ENCODE peak calls at places on chromosomes 7 and 10, in nine cellular contexts. One of them, this sample, is unnamed. For H3K4me1 and H3K36me3, the result is how much of the 10 kb centered on the place peaks cover.

GRCh38 chr7:31476073-31476745 is 37.7 kb upstream of the ITPRID1 start:
- DNase-seq in PC-9: no peak
- DNase-seq in adrenal gland: no peak
- DNase-seq in cardiac muscle cell: no peak
- DNase-seq in spleen: no peak
- DNase-seq in upper lobe of right lung: no peak
- DNase-seq in neural progenitor cell: no peak
- DNase-seq in thyroid gland: no peak
- DNase-seq in left ventricle myocardium inferior: no peak
- DNase-seq in this sample: no peak

GRCh38 chr10:46223626-46224413 is 63.0 kb upstream of the ANTXRL start:
- DNase-seq in cardiac muscle cell: no peak
- DNase-seq in left ventricle myocardium inferior: no peak
- DNase-seq in adrenal gland: no peak
- DNase-seq in PC-9: no peak
- DNase-seq in neural progenitor cell: no peak
- DNase-seq in thyroid gland: no peak
- DNase-seq in upper lobe of right lung: peak
- DNase-seq in spleen: peak
- DNase-seq in this sample: no peak

GRCh38 chr10:131845505-131846223 is 55.1 kb upstream of the PPP2R2D start:
- DNase-seq in upper lobe of right lung: peak
- DNase-seq in thyroid gland: no peak
- DNase-seq in PC-9: no peak
- DNase-seq in neural progenitor cell: no peak
- DNase-seq in cardiac muscle cell: no peak
- DNase-seq in adrenal gland: no peak
- DNase-seq in left ventricle myocardium inferior: no peak
- DNase-seq in spleen: peak
- DNase-seq in this sample: no peak

GRCh38 chr7:114711244-114711643 is 210.7 kb upstream of the MDFIC start:
- DNase-seq in spleen: no peak
- DNase-seq in neural progenitor cell: no peak
- DNase-seq in left ventricle myocardium inferior: no peak
- DNase-seq in adrenal gland: no peak
- DNase-seq in PC-9: peak
- DNase-seq in cardiac muscle cell: no peak
- DNase-seq in upper lobe of right lung: no peak
- DNase-seq in thyroid gland: no peak
- DNase-seq in this sample: no peak

GRCh38 chr7:5709347-5709950 is 72.0 kb downstream of the RNF216 start:
- DNase-seq in cardiac muscle cell: no peak
- DNase-seq in neural progenitor cell: no peak
- DNase-seq in adrenal gland: no peak
- DNase-seq in spleen: no peak
- DNase-seq in upper lobe of right lung: no peak
- DNase-seq in PC-9: no peak
- DNase-seq in left ventricle myocardium inferior: no peak
- DNase-seq in thyroid gland: no peak
- DNase-seq in this sample: no peak

GRCh38 chr10:75982611-75983369 is 551.4 kb downstream of the LRMDA start:
- DNase-seq in adrenal gland: peak
- DNase-seq in thyroid gland: peak
- DNase-seq in PC-9: no peak
- DNase-seq in left ventricle myocardium inferior: no peak
- DNase-seq in spleen: no peak
- DNase-seq in cardiac muscle cell: peak
- DNase-seq in upper lobe of right lung: no peak
- DNase-seq in neural progenitor cell: no peak
- DNase-seq in this sample: peak

GRCh38 chr7:31648288-31648687 is 38.7 kb upstream of the PPP1R17 start:
- DNase-seq in spleen: no peak
- DNase-seq in PC-9: no peak
- DNase-seq in neural progenitor cell: peak
- DNase-seq in upper lobe of right lung: no peak
- DNase-seq in cardiac muscle cell: peak
- DNase-seq in thyroid gland: no peak
- DNase-seq in left ventricle myocardium inferior: no peak
- DNase-seq in adrenal gland: no peak
- DNase-seq in this sample: no peak

GRCh38 chr10:58950618-58951017 is 225.8 kb upstream of the PHYHIPL start:
- DNase-seq in spleen: no peak
- DNase-seq in neural progenitor cell: no peak
- DNase-seq in thyroid gland: no peak
- DNase-seq in left ventricle myocardium inferior: no peak
- DNase-seq in PC-9: no peak
- DNase-seq in cardiac muscle cell: no peak
- DNase-seq in upper lobe of right lung: no peak
- DNase-seq in adrenal gland: no peak
- DNase-seq in this sample: no peak

GRCh38 chr10:14389981-14390590 is 59.4 kb upstream of the FRMD4A start:
- DNase-seq in left ventricle myocardium inferior: no peak
- DNase-seq in upper lobe of right lung: no peak
- DNase-seq in neural progenitor cell: no peak
- DNase-seq in PC-9: no peak
- DNase-seq in thyroid gland: no peak
- DNase-seq in spleen: no peak
- DNase-seq in adrenal gland: no peak
- DNase-seq in cardiac muscle cell: no peak
- DNase-seq in this sample: no peak

GRCh38 chr10:127910464-127910770 is 3.5 kb downstream of the PTPRE start:
- DNase-seq in left ventricle myocardium inferior: no peak
- DNase-seq in adrenal gland: peak
- DNase-seq in thyroid gland: no peak
- DNase-seq in PC-9: no peak
- DNase-seq in upper lobe of right lung: no peak
- DNase-seq in neural progenitor cell: no peak
- DNase-seq in cardiac muscle cell: no peak
- DNase-seq in spleen: no peak
- DNase-seq in this sample: no peak

GRCh38 chr10:100895346-100895745 is 17.4 kb upstream of the SLF2 start:
- DNase-seq in upper lobe of right lung: no peak
- DNase-seq in left ventricle myocardium inferior: no peak
- DNase-seq in neural progenitor cell: no peak
- DNase-seq in adrenal gland: no peak
- DNase-seq in cardiac muscle cell: no peak
- DNase-seq in thyroid gland: no peak
- DNase-seq in spleen: no peak
- DNase-seq in PC-9: no peak
- DNase-seq in this sample: no peak

GRCh38 chr7:155169498-155170065 is 99.5 kb downstream of the HTR5A start:
- DNase-seq in cardiac muscle cell: no peak
- DNase-seq in PC-9: no peak
- DNase-seq in left ventricle myocardium inferior: no peak
- DNase-seq in spleen: no peak
- DNase-seq in adrenal gland: no peak
- DNase-seq in neural progenitor cell: no peak
- DNase-seq in thyroid gland: no peak
- DNase-seq in upper lobe of right lung: peak
- DNase-seq in this sample: no peak

GRCh38 chr7:17206354-17206905 is 92.0 kb upstream of the AHR start:
- DNase-seq in neural progenitor cell: no peak
- DNase-seq in adrenal gland: no peak
- DNase-seq in upper lobe of right lung: no peak
- DNase-seq in PC-9: peak
- DNase-seq in left ventricle myocardium inferior: no peak
- DNase-seq in spleen: no peak
- DNase-seq in thyroid gland: no peak
- DNase-seq in cardiac muscle cell: no peak
- DNase-seq in this sample: no peak

GRCh38 chr7:136179829-136180721 is 202.9 kb upstream of the MTPN start:
- DNase-seq in upper lobe of right lung: no peak
- DNase-seq in spleen: no peak
- DNase-seq in cardiac muscle cell: no peak
- DNase-seq in neural progenitor cell: peak
- DNase-seq in PC-9: no peak
- DNase-seq in left ventricle myocardium inferior: no peak
- DNase-seq in adrenal gland: no peak
- DNase-seq in thyroid gland: no peak
- DNase-seq in this sample: no peak

GRCh38 chr7:43669286-43670081 is 59.8 kb downstream of the COA1 start:
- DNase-seq in upper lobe of right lung: no peak
- DNase-seq in left ventricle myocardium inferior: no peak
- DNase-seq in adrenal gland: no peak
- DNase-seq in thyroid gland: no peak
- DNase-seq in spleen: no peak
- DNase-seq in neural progenitor cell: no peak
- DNase-seq in PC-9: no peak
- DNase-seq in cardiac muscle cell: no peak
- DNase-seq in this sample: no peak

DNA sequence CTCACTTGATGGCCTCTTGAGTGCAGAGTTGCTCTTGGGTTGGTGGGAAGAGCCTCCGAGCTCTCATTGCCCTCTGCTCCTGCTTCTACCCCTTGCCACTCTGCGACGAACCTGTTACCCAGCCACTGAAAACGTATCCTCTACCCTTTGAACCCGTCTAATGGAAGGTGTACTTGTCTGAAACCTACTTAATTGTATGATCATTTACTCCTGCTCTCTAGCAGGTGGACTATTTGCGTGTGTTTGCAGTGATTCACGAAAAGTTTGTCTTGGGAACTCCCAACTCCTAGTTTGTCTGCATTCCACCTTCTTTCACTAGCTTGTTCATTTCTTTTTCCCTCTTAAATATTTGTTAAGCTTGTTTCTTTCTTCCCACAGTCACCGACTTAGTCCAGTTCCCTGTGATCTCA is 503 bp downstream of the CROT start:
- DNase-seq in left ventricle myocardium inferior: no peak
- DNase-seq in PC-9: peak
- DNase-seq in spleen: no peak
- DNase-seq in cardiac muscle cell: no peak
- DNase-seq in thyroid gland: peak
- DNase-seq in adrenal gland: no peak
- DNase-seq in neural progenitor cell: peak
- DNase-seq in upper lobe of right lung: no peak
- DNase-seq in this sample: no peak
- H3K27ac ChIP-seq in left ventricle myocardium inferior: peak
- H3K27ac ChIP-seq in PC-9: no peak
- H3K27ac ChIP-seq in spleen: peak
- H3K27ac ChIP-seq in cardiac muscle cell: peak
- H3K27ac ChIP-seq in thyroid gland: peak
- H3K27ac ChIP-seq in adrenal gland: peak
- H3K27ac ChIP-seq in neural progenitor cell: peak
- H3K27ac ChIP-seq in upper lobe of right lung: peak
- H3K27ac ChIP-seq in this sample: peak

DNA sequence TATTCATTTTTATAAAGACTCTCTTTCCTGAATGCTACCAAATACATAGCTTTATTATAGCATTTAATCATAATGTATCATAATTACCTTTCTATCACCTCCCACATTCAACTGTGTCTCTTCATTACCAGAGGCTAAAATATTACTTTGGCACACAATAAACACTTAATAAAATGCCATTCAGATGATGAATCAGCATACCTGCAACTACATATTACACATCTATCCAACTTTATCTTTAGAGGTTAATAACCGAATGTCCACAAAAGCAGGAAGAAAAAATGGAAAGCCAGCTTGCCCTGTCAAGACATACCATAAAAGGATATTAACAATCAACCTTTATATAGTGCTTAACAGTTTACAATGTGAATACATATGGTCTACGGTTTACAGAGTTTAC is 12.8 kb downstream of the CACUL1 start:
- DNase-seq in cardiac muscle cell: no peak
- DNase-seq in spleen: no peak
- DNase-seq in thyroid gland: no peak
- DNase-seq in left ventricle myocardium inferior: no peak
- DNase-seq in PC-9: peak
- DNase-seq in neural progenitor cell: no peak
- DNase-seq in upper lobe of right lung: no peak
- DNase-seq in adrenal gland: no peak
- DNase-seq in this sample: no peak
- H3K4me1 ChIP-seq in cardiac muscle cell: under half
- H3K4me1 ChIP-seq in spleen: half or more
- H3K4me1 ChIP-seq in thyroid gland: under half
- H3K4me1 ChIP-seq in left ventricle myocardium inferior: half or more
- H3K4me1 ChIP-seq in PC-9: under half
- H3K4me1 ChIP-seq in neural progenitor cell: under half
- H3K4me1 ChIP-seq in upper lobe of right lung: under half
- H3K4me1 ChIP-seq in adrenal gland: under half
- H3K4me1 ChIP-seq in this sample: under half

GRCh38 chr7:29234438-29234837 is 39.9 kb downstream of the CHN2 start:
- DNase-seq in PC-9: no peak
- DNase-seq in neural progenitor cell: no peak
- DNase-seq in left ventricle myocardium inferior: no peak
- DNase-seq in upper lobe of right lung: no peak
- DNase-seq in thyroid gland: no peak
- DNase-seq in spleen: no peak
- DNase-seq in cardiac muscle cell: no peak
- DNase-seq in adrenal gland: no peak
- DNase-seq in this sample: no peak

GRCh38 chr7:29239638-29240037 is 45.1 kb downstream of the CHN2 start:
- DNase-seq in upper lobe of right lung: no peak
- DNase-seq in left ventricle myocardium inferior: no peak
- DNase-seq in thyroid gland: no peak
- DNase-seq in spleen: no peak
- DNase-seq in neural progenitor cell: peak
- DNase-seq in adrenal gland: no peak
- DNase-seq in cardiac muscle cell: no peak
- DNase-seq in PC-9: no peak
- DNase-seq in this sample: no peak

GRCh38 chr7:29237483-29237882 is 42.9 kb downstream of the CHN2 start:
- DNase-seq in adrenal gland: no peak
- DNase-seq in thyroid gland: no peak
- DNase-seq in upper lobe of right lung: no peak
- DNase-seq in neural progenitor cell: no peak
- DNase-seq in PC-9: no peak
- DNase-seq in left ventricle myocardium inferior: no peak
- DNase-seq in cardiac muscle cell: peak
- DNase-seq in spleen: no peak
- DNase-seq in this sample: no peak

GRCh38 chr7:29236071-29236580 is 41.6 kb downstream of the CHN2 start:
- DNase-seq in neural progenitor cell: no peak
- DNase-seq in upper lobe of right lung: no peak
- DNase-seq in adrenal gland: no peak
- DNase-seq in left ventricle myocardium inferior: no peak
- DNase-seq in cardiac muscle cell: no peak
- DNase-seq in spleen: no peak
- DNase-seq in PC-9: no peak
- DNase-seq in thyroid gland: no peak
- DNase-seq in this sample: no peak

DNA sequence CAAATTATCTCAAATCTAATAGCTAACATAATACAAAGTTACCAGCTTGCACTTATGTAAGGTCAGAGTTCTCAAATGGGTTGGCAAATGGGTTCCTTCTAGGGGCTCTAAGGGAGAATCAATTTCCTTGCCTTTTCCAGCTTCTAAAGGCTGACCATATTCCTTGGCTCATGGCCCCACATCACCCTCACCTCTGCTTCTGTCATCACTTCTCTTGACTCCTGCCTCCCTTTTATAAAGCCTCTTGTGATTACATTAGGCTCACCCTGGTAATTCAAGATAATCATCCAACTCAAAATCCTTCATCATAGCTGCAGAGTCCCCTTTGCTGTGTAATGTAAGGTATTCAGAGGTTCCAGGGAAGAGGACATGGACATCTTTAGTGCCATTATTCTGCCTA is 42.1 kb downstream of the CHN2 start:
- DNase-seq in adrenal gland: no peak
- DNase-seq in upper lobe of right lung: no peak
- DNase-seq in cardiac muscle cell: no peak
- DNase-seq in neural progenitor cell: no peak
- DNase-seq in spleen: no peak
- DNase-seq in PC-9: no peak
- DNase-seq in thyroid gland: no peak
- DNase-seq in left ventricle myocardium inferior: no peak
- DNase-seq in this sample: no peak
- H3K36me3 ChIP-seq in adrenal gland: under half
- H3K36me3 ChIP-seq in upper lobe of right lung: under half
- H3K36me3 ChIP-seq in cardiac muscle cell: under half
- H3K36me3 ChIP-seq in neural progenitor cell: under half
- H3K36me3 ChIP-seq in spleen: under half
- H3K36me3 ChIP-seq in PC-9: under half
- H3K36me3 ChIP-seq in thyroid gland: under half
- H3K36me3 ChIP-seq in left ventricle myocardium inferior: under half
- H3K36me3 ChIP-seq in this sample: under half

GRCh38 chr10:49207113-49207512 is 18.9 kb upstream of the TMEM273 start:
- DNase-seq in cardiac muscle cell: no peak
- DNase-seq in upper lobe of right lung: no peak
- DNase-seq in left ventricle myocardium inferior: no peak
- DNase-seq in spleen: no peak
- DNase-seq in adrenal gland: no peak
- DNase-seq in neural progenitor cell: no peak
- DNase-seq in PC-9: no peak
- DNase-seq in thyroid gland: no peak
- DNase-seq in this sample: no peak
- H3K27ac ChIP-seq in cardiac muscle cell: no peak
- H3K27ac ChIP-seq in upper lobe of right lung: no peak
- H3K27ac ChIP-seq in left ventricle myocardium inferior: peak
- H3K27ac ChIP-seq in spleen: no peak
- H3K27ac ChIP-seq in adrenal gland: no peak
- H3K27ac ChIP-seq in neural progenitor cell: no peak
- H3K27ac ChIP-seq in PC-9: no peak
- H3K27ac ChIP-seq in thyroid gland: no peak
- H3K27ac ChIP-seq in this sample: no peak

This sample was measured in ovary.